ENCODE peak calls at places on chromosomes 3 and 15, in eight cellular contexts. Z is fibroblast of lung; N is naive thymus-derived CD4-positive, alpha-beta T cell; W is right cardiac atrium; H is CD8-positive, alpha-beta memory T cell; D is mesenteric fat pad; L is A549; Q is left colon. F is an unnamed sample.

GRCh38 chr15:88255496-88256171 is 905 bp downstream of the NTRK3 start:
- DNase-seq in Z (peak; percentile 14), N (no peak), W (peak; percentile 50), H (no peak), D (no peak), L (peak; percentile 30), Q (no peak), F (peak; percentile 28)

GRCh38 chr15:75063889-75064288 is 40.5 kb downstream of the PPCDC start:
- DNase-seq in Z (no peak), N (no peak), W (no peak), H (no peak), D (peak; percentile 60), L (no peak), Q (no peak), F (no peak)

GRCh38 chr3:129195731-129196256 is 12.1 kb upstream of the CNBP start:
- DNase-seq in Z (peak; percentile 95), N (no peak), W (peak; percentile 57), H (no peak), D (no peak), L (peak; percentile 55), Q (peak; percentile 49), F (peak; percentile 97)

GRCh38 chr15:63560741-63561448 is 36.3 kb upstream of the FBXL22 start:
- DNase-seq in Z (no peak), N (no peak), W (no peak), H (no peak), D (no peak), L (no peak), Q (no peak), F (no peak)

GRCh38 chr3:62587169-62587568 is 213.8 kb upstream of the FEZF2 start:
- DNase-seq in Z (peak; percentile 96), N (no peak), W (no peak), H (no peak), D (no peak), L (no peak), Q (no peak), F (peak; percentile 55)

GRCh38 chr15:70043590-70043989 is 54.1 kb downstream of the TLE3 start:
- DNase-seq in Z (no peak), N (no peak), W (no peak), H (no peak), D (no peak), L (no peak), Q (no peak), F (no peak)

GRCh38 chr3:166190360-166190759 is 353.1 kb upstream of the BCHE start:
- DNase-seq in Z (peak; percentile 22), N (no peak), W (no peak), H (no peak), D (no peak), L (peak; percentile 1), Q (no peak), F (peak; percentile 9)

GRCh38 chr3:95310560-95310959 is 1247.7 kb downstream of the NSUN3 start:
- DNase-seq in Z (no peak), N (no peak), W (no peak), H (no peak), D (no peak), L (no peak), Q (no peak), F (no peak)

GRCh38 chr15:78327442-78327841 is 12.7 kb upstream of the CRABP1 start:
- DNase-seq in Z (no peak), N (no peak), W (no peak), H (no peak), D (no peak), L (no peak), Q (no peak), F (no peak)

GRCh38 chr15:91104111-91104510 is 4.1 kb downstream of the SV2B start:
- DNase-seq in Z (no peak), N (no peak), W (peak; percentile 42), H (no peak), D (no peak), L (no peak), Q (no peak), F (no peak)

GRCh38 chr3:123618768-123619484 is 34.1 kb upstream of the HACD2 start:
- DNase-seq in Z (peak; percentile 94), N (no peak), W (peak; percentile 75), H (no peak), D (no peak), L (no peak), Q (peak; percentile 60), F (peak; percentile 64)

GRCh38 chr3:53150247-53151085 is 10.5 kb upstream of the PRKCD start:
- DNase-seq in Z (peak; percentile 45), N (no peak), W (no peak), H (no peak), D (no peak), L (peak; percentile 22), Q (peak; percentile 83), F (no peak)

GRCh38 chr15:23869391-23869790 is 182.3 kb upstream of the NDN start:
- DNase-seq in Z (no peak), N (no peak), W (peak; percentile 50), H (no peak), D (no peak), L (no peak), Q (peak; percentile 47), F (peak; percentile 30)

GRCh38 chr3:171295502-171296373 is 164.5 kb downstream of the TNIK start:
- DNase-seq in Z (no peak), N (no peak), W (no peak), H (no peak), D (no peak), L (no peak), Q (no peak), F (no peak)

GRCh38 chr15:50774450-50774849 is 8.9 kb upstream of the SPPL2A start:
- DNase-seq in Z (no peak), N (peak; percentile 51), W (no peak), H (no peak), D (no peak), L (peak; percentile 49), Q (no peak), F (peak; percentile 37)